ENCODE peak calls at places on chromosome 9, in eight cellular contexts. N is BJ; B is right lobe of liver; I is Peyer's patch; L is AG10803; X is CD8-positive, alpha-beta T cell; E is fibroblast of mammary gland; H is SK-N-SH. Z is an unnamed sample.

GRCh38 chr9:92619601-92620300 is 50.2 kb downstream of the IPPK start:
- DNase-seq in B (no peak), I (no peak), H (no peak), X (no peak), L (no peak), E (no peak), N (no peak), Z (no peak)

GRCh38 chr9:1745980-1746379 is 269.2 kb upstream of the SMARCA2 start:
- DNase-seq in E (no peak), L (no peak), N (no peak), X (no peak), B (no peak), H (no peak), I (no peak), Z (no peak)

GRCh38 chr9:122090287-122090883 is 2.7 kb downstream of the TTLL11 start:
- DNase-seq in L (no peak), H (no peak), B (no peak), E (no peak), N (no peak), I (no peak), X (no peak), Z (no peak)

GRCh38 chr9:81191222-81191621 is 498.1 kb downstream of the TLE1 start:
- DNase-seq in L (no peak), E (peak), B (no peak), X (no peak), I (no peak), N (no peak), H (no peak), Z (no peak)

GRCh38 chr9:129703667-129704355 is 38.4 kb downstream of the PRRX2 start:
- DNase-seq in E (peak), I (no peak), X (no peak), N (peak), B (no peak), H (no peak), L (peak), Z (no peak)

GRCh38 chr9:92634712-92635605 is 35.0 kb downstream of the IPPK start:
- DNase-seq in N (no peak), X (peak), I (peak), L (peak), E (peak), B (peak), H (peak), Z (peak)

GRCh38 chr9:113541019-113541900 is 77.7 kb downstream of the RGS3 start:
- DNase-seq in H (peak), N (no peak), L (peak), B (no peak), E (peak), I (no peak), X (no peak), Z (peak)

GRCh38 chr9:95783426-95783975 is 92.0 kb upstream of the ERCC6L2 start:
- DNase-seq in B (no peak), X (no peak), H (no peak), L (peak), E (peak), I (no peak), N (no peak), Z (no peak)

GRCh38 chr9:77014597-77015263 is 4.7 kb upstream of the FOXB2 start:
- DNase-seq in B (no peak), I (no peak), E (no peak), X (no peak), H (no peak), N (no peak), L (no peak), Z (no peak)

GRCh38 chr9:98300611-98301010 is 45.2 kb upstream of the TBC1D2 start:
- DNase-seq in L (no peak), B (no peak), X (no peak), H (no peak), E (no peak), I (no peak), N (no peak), Z (no peak)

GRCh38 chr9:29826421-29826820 is 2253.1 kb upstream of the C9orf72 start:
- DNase-seq in L (no peak), E (no peak), I (no peak), X (no peak), B (no peak), N (no peak), H (no peak), Z (no peak)

DNA sequence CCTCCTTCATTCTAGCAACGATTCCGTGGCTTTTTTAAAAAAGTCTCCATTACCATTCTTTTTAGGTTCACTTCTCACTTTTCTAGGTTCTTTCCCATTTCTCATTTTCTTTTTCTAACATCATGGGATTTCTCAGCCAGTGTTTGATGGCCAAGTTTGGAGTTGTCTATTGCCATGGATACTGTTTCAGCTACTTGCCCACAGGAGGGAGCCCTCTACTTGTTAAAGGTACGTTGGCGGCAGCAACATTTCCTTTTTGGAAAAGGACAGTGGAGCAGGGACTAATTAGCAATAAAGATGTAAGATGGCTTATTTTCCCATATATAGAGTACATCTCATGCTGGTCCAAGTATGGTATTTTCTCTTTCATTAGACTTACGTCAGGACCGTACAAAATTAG is 2257.5 kb upstream of the C9orf72 start:
- DNase-seq in E (peak), X (no peak), B (no peak), I (no peak), L (no peak), N (no peak), H (peak), Z (no peak)
- TF ChIP-seq CTCF in E (peak), X (no peak), B (peak), I (no peak), L (no peak), N (no peak), H (peak), Z (no peak)

GRCh38 chr9:22718653-22719052 is 272.0 kb downstream of the DMRTA1 start:
- DNase-seq in L (no peak), E (no peak), X (no peak), N (no peak), I (no peak), H (no peak), B (no peak), Z (no peak)
- TF ChIP-seq CTCF in L (no peak), E (peak), X (no peak), N (no peak), I (no peak), H (peak), B (peak), Z (no peak)

GRCh38 chr9:124399323-124399962 is 15.8 kb downstream of the PSMB7 start:
- DNase-seq in L (peak), X (no peak), B (no peak), N (peak), H (no peak), I (no peak), E (peak), Z (no peak)
- TF ChIP-seq CTCF in L (peak), X (no peak), B (no peak), N (peak), H (no peak), I (no peak), E (peak), Z (no peak)

DNA sequence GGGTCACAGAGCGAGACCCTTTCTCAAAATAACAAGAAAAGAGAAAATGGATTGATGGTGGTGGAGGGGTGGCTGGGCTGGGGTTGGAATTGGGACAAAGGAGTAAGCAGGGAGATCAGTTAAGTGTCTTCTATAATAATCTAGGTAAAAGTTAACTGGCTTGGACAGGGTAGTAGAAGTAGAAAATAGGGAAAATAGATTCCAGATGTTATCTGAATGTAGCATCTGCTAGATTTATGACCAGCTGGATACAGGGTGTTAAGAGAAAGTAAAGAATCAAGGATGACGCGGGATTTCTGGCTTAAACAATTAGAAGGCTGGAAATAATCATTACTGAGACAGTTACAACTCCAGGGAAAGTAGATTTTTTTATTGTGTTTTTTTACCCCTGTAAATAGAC is 13.0 kb downstream of the PPP6C start:
- DNase-seq in E (peak), H (peak), X (no peak), B (no peak), I (no peak), N (peak), L (peak), Z (no peak)
- TF ChIP-seq CTCF in E (no peak), H (no peak), X (no peak), B (no peak), I (no peak), N (no peak), L (no peak), Z (no peak)

GRCh38 chr9:9004844-9005243 is 1205.3 kb upstream of the DMAC1 start:
- DNase-seq in B (no peak), E (no peak), H (no peak), I (no peak), N (no peak), L (no peak), X (no peak), Z (no peak)

GRCh38 chr9:9003184-9003583 is 1203.6 kb upstream of the DMAC1 start:
- DNase-seq in E (peak), N (no peak), X (no peak), I (no peak), H (peak), B (no peak), L (no peak), Z (no peak)
- TF ChIP-seq CTCF in E (peak), N (no peak), X (no peak), I (no peak), H (no peak), B (peak), L (no peak), Z (no peak)

GRCh38 chr9:116599342-116599884 is 87.7 kb upstream of the TRIM32 start:
- DNase-seq in E (no peak), H (peak), L (no peak), N (no peak), X (no peak), I (no peak), B (no peak), Z (no peak)
- TF ChIP-seq CTCF in E (peak), H (peak), L (no peak), N (peak), X (no peak), I (no peak), B (no peak), Z (no peak)

GRCh38 chr9:89603629-89604462 is 966 bp upstream of the GADD45G start:
- DNase-seq in I (peak), H (peak), X (peak), B (peak), N (no peak), L (no peak), E (no peak), Z (no peak)
- TF ChIP-seq CTCF in I (peak), H (peak), X (peak), B (peak), N (peak), L (peak), E (peak), Z (no peak)

DNA sequence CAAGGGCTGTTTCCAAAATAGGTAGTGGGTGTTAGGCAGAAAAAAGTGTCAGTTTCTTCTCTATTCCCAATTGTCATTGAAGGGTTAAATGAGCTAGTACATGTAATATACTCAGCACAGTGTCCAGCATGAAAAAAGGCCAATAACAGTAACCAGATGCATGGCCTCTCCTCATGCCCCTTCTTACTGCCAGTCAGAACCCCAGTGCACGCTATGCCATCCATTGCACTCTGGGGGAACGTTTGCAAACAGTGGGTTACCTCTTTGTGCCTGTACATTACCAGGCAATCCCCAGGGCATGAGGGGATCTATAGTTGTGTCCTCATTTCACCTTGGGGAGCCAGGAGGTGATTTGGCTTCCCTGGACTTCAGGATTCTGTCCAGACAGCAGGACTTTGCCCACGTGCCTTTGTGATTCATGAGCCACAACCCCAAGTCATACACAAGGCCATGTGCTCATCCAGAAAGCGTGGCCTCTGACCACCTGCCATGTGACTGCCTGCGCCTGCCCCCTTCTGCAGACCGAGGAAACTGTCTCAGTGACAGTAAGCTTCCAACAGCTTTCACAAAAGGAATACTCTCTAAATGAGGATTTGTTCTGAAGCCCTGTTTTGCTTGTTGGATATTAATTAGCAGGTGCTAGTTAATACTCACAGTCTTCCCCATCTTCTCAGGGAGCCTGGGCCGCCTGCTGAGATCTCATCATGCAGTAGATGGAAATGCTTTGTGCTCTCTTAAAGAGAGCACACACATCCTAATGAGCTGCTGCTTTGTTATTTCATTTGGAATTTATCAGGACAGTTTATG is 36.8 kb upstream of the ANGPTL2 start:
- DNase-seq in E (peak), I (no peak), H (peak), L (peak), N (no peak), X (no peak), B (peak), Z (no peak)
- TF ChIP-seq CTCF in E (peak), I (no peak), H (peak), L (peak), N (peak), X (no peak), B (peak), Z (no peak)

DNA sequence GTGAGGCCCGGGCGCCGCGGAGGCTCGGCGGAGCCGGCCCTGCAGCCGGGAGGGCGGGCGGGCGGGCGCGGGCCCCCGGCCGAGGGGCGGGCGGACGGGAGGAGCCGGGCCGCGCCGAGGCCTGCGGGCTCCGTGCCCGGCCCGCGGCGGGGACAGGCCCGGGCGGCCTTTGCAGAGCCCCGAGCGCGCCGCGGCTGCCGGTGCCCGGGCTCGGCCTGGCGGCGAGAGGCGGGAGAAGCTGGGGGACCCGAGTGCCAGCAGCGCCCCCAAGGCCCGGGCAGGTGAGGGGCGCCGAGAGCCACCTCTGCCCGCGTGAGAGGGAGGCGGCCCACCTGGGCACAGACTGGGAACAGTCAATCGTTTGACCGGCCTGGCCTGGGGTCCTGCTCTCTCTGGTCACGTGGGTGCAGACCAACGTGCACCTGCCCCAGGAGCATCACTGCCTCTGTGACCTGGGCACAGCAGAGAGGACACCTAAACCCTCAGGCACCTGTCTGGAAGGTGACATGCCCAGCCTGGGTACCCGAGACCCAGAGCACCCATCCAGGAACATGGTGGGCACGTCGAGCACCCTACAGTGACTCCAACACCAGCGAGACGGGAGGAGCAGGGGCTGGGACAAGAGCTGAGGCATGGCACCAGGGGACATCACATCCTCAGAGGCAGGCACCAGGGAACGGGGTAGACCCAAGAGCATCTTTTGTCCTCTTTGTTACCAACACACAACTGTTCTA is 554 bp downstream of the MVB12B start:
- DNase-seq in B (no peak), N (no peak), I (peak), E (no peak), H (peak), X (peak), L (no peak), Z (no peak)
- TF ChIP-seq CTCF in B (no peak), N (no peak), I (no peak), E (no peak), H (no peak), X (no peak), L (no peak), Z (no peak)

Z was measured in CD14-positive monocyte.